ENCODE peak calls at places on chromosomes 12 and 14, in four cellular contexts. H, M, I and P are unnamed samples.

GRCh38 chr14:99191663-99192621 is 80.1 kb downstream of the BCL11B start:
- DNase-seq in I (no peak), M (no peak), H (no peak), P (no peak)

GRCh38 chr14:96997269-96997668 is 200.1 kb downstream of the VRK1 start:
- DNase-seq in I (no peak), M (no peak), H (no peak), P (no peak)

GRCh38 chr12:57983150-57983857 is 41.9 kb downstream of the ATP23 start:
- DNase-seq in M (peak; percentile 14), H (no peak), I (peak; percentile 12), P (peak; percentile 42)

GRCh38 chr12:121893901-121894540 is 5.4 kb downstream of the PSMD9 start:
- DNase-seq in H (peak; percentile 65), I (peak; percentile 69), M (no peak), P (no peak)

GRCh38 chr12:75779891-75780501 is 251.6 kb downstream of the PHLDA1 start:
- DNase-seq in M (no peak), H (no peak), I (no peak), P (no peak)

GRCh38 chr12:52091061-52091460 is 11.6 kb downstream of the SMIM41 start:
- DNase-seq in H (no peak), M (no peak), I (no peak), P (no peak)

GRCh38 chr14:99792551-99793212 is 531 bp upstream of the EML1 start:
- DNase-seq in H (no peak), M (no peak), I (no peak), P (peak; percentile 37)

GRCh38 chr12:120119395-120119973 is 2.9 kb upstream of the RAB35 start:
- DNase-seq in I (peak; percentile 36), M (no peak), H (peak; percentile 51), P (no peak)

GRCh38 chr14:100448376-100448775 is 125.2 kb downstream of the SLC25A47 start:
- DNase-seq in H (no peak), I (no peak), M (no peak), P (no peak)

GRCh38 chr12:76883151-76883550 is 4.3 kb upstream of the CSRP2 start:
- DNase-seq in H (no peak), M (no peak), I (no peak), P (no peak)

GRCh38 chr14:104820669-104821228 is 19.8 kb downstream of the ZBTB42 start:
- DNase-seq in H (peak; percentile 75), M (peak; percentile 18), I (peak; percentile 81), P (peak; percentile 76)

GRCh38 chr14:32560213-32560857 is 231.2 kb downstream of the AKAP6 start:
- DNase-seq in H (peak; percentile 53), M (peak; percentile 43), I (peak; percentile 82), P (peak; percentile 51)

GRCh38 chr12:28583771-28584261 is 393.6 kb downstream of the CCDC91 start:
- DNase-seq in I (no peak), H (no peak), M (no peak), P (no peak)
- TF ChIP-seq CTCF in I (no peak), H (peak; percentile 18), M (peak; percentile 56), P (no peak)

GRCh38 chr14:90034156-90034555 is 27.6 kb upstream of the KCNK13 start:
- DNase-seq in I (no peak), M (no peak), H (no peak), P (no peak)
- TF ChIP-seq NR3C1 in I (no peak), M (no peak), H (no peak), P (no peak)

GRCh38 chr12:115830070-115830469 is 447.4 kb downstream of the MED13L start:
- DNase-seq in H (no peak), I (no peak), M (no peak), P (no peak)
- TF ChIP-seq CTCF in H (no peak), I (no peak), M (no peak), P (no peak)

GRCh38 chr12:1972260-1972659 is 32.0 kb downstream of the DCP1B start:
- DNase-seq in H (no peak), M (no peak), I (no peak), P (no peak)
- TF ChIP-seq NR3C1 in H (no peak), M (no peak), I (no peak), P (no peak)

GRCh38 chr12:95942106-95942531 is 295 bp downstream of the CCDC38 start:
- DNase-seq in M (no peak), I (peak; percentile 46), H (peak; percentile 27), P (no peak)

GRCh38 chr12:95942532-95943230 is at the start of gene CCDC38:
- DNase-seq in M (peak; percentile 15), I (peak; percentile 88), H (peak; percentile 99), P (peak; percentile 70)

GRCh38 chr12:95944108-95944704 is 1.1 kb downstream of the AMDHD1 start:
- DNase-seq in H (no peak), M (no peak), I (no peak), P (no peak)

GRCh38 chr12:95940514-95940913 is 1.9 kb downstream of the CCDC38 start:
- DNase-seq in H (no peak), I (peak; percentile 91), M (no peak), P (no peak)

DNA sequence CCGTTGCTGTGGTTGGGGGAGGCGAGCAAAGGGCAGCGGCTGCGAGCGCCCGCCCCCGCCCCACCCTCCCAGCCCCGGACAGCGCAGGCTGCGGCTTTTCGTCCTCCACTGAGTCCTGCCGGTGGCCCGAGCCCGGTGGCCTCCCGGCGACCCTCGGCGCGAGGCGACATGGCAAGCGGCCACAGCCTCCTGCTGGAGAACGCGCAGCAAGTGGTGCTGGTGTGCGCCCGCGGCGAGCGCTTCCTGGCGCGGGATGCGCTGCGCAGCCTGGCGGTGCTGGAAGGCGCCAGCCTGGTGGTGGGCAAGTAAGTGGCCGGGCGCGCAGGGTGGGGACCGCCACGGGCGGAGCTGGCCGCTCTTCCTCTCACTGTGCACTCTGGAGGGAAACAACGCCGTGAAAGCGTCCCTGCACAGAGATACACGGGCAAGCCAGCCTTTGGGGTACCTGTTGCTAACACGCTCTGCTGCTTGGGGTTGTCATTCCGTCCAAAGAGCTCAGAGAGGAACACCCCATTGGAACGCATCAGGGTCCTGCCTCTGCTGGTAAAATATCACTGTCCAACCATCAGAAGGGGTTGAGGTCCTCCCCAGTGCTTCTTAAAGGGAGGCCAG is at the start of gene AMDHD1:
- DNase-seq in H (peak; percentile 80), I (peak; percentile 45), M (no peak), P (peak; percentile 65)
- TF ChIP-seq CTCF in H (no peak), I (peak; percentile 41), M (no peak), P (no peak)

GRCh38 chr14:54610051-54610977 is 43.4 kb downstream of the SAMD4A start:
- DNase-seq in M (no peak), H (no peak), I (no peak), P (no peak)
- TF ChIP-seq NR3C1 in M (no peak), H (no peak), I (no peak), P (no peak)

GRCh38 chr12:95721320-95721719 is 69.2 kb downstream of the NTN4 start:
- DNase-seq in I (no peak), H (no peak), M (no peak), P (no peak)
- TF ChIP-seq CTCF in I (no peak), H (no peak), M (peak; percentile 6), P (no peak)